ENCODE peak calls at places on chromosomes 13 and 19, in five cellular contexts. O is thyroid gland, I is fibroblast of pulmonary artery, J is esophagus squamous epithelium, N is heart right ventricle. B is an unnamed sample.

GRCh38 chr19:18557474-18558201 is at the start of gene KXD1:
- DNase-seq in O (peak; percentile 99), I (peak; percentile 100), J (peak; percentile 88), N (peak; percentile 96), B (peak; percentile 97)

GRCh38 chr19:35552534-35553384 is 7.3 kb downstream of the TMEM147 start:
- DNase-seq in O (no peak), I (no peak), J (no peak), N (no peak), B (no peak)

GRCh38 chr19:41792513-41793413 is 3.6 kb upstream of the CEACAM3 start:
- DNase-seq in O (peak; percentile 71), I (peak; percentile 56), J (no peak), N (peak; percentile 31), B (no peak)

GRCh38 chr19:18340990-18341868 is 831 bp downstream of the PGPEP1 start:
- DNase-seq in O (peak; percentile 65), I (peak; percentile 34), J (no peak), N (peak; percentile 58), B (no peak)

GRCh38 chr19:4075373-4075772 is 8.7 kb upstream of the ZBTB7A start:
- DNase-seq in O (no peak), I (no peak), J (no peak), N (no peak), B (no peak)

GRCh38 chr13:26052136-26052736 is 420 bp upstream of the SHISA2 start:
- DNase-seq in O (peak; percentile 71), I (no peak), J (no peak), N (no peak), B (no peak)

GRCh38 chr13:111484129-111484925 is 163.9 kb downstream of the TEX29 start:
- DNase-seq in O (no peak), I (no peak), J (no peak), N (no peak), B (no peak)

GRCh38 chr19:44869728-44870470 is 21.2 kb upstream of the TOMM40 start:
- DNase-seq in O (no peak), I (peak; percentile 79), J (no peak), N (no peak), B (no peak)

GRCh38 chr13:50722437-50723125 is 120.9 kb downstream of the DLEU7 start:
- DNase-seq in O (no peak), I (no peak), J (no peak), N (no peak), B (no peak)

GRCh38 chr19:42198676-42199439 is 18.6 kb downstream of the DEDD2 start:
- DNase-seq in O (peak; percentile 15), I (no peak), J (no peak), N (no peak), B (no peak)

GRCh38 chr19:8489591-8490394 is 12.6 kb downstream of the PRAM1 start:
- DNase-seq in O (peak; percentile 95), I (no peak), J (no peak), N (no peak), B (no peak)

GRCh38 chr19:49946415-49946814 is 14.6 kb downstream of the SIGLEC11 start:
- DNase-seq in O (no peak), I (no peak), J (no peak), N (no peak), B (no peak)

GRCh38 chr13:95073826-95074345 is 227.4 kb downstream of the ABCC4 start:
- DNase-seq in O (no peak), I (peak; percentile 7), J (no peak), N (no peak), B (no peak)

GRCh38 chr13:25148005-25148798 is 23.9 kb downstream of the AMER2 start:
- DNase-seq in O (no peak), I (no peak), J (no peak), N (no peak), B (no peak)

GRCh38 chr13:110774051-110774450 is 60.6 kb downstream of the ING1 start:
- DNase-seq in O (no peak), I (no peak), J (no peak), N (no peak), B (no peak)

GRCh38 chr19:57078802-57079201 is 41.0 kb upstream of the USP29 start:
- DNase-seq in O (no peak), I (no peak), J (no peak), N (no peak), B (no peak)

GRCh38 chr13:33692531-33692930 is 125.4 kb upstream of the RFC3 start:
- DNase-seq in O (no peak), I (no peak), J (no peak), N (no peak), B (no peak)

GRCh38 chr13:91133941-91134772 is 213.3 kb upstream of the MIR17HG start:
- DNase-seq in O (peak; percentile 50), I (peak; percentile 79), J (no peak), N (no peak), B (peak; percentile 48)

GRCh38 chr13:71149498-71150363 is 717.3 kb downstream of the DACH1 start:
- DNase-seq in O (no peak), I (no peak), J (no peak), N (no peak), B (no peak)

GRCh38 chr19:48249502-48250014 is 6.2 kb downstream of the CARD8 start:
- DNase-seq in O (no peak), I (peak; percentile 58), J (no peak), N (peak; percentile 42), B (no peak)

GRCh38 chr19:9130965-9131364 is 4.2 kb upstream of the OR7G3 start:
- DNase-seq in O (no peak), I (no peak), J (no peak), N (no peak), B (no peak)

GRCh38 chr13:46339035-46339666 is 47.9 kb downstream of the RUBCNL start:
- DNase-seq in O (peak; percentile 62), I (peak; percentile 87), J (no peak), N (no peak), B (no peak)

GRCh38 chr19:44857837-44858236 is 11.7 kb downstream of the NECTIN2 start:
- DNase-seq in O (no peak), I (no peak), J (no peak), N (no peak), B (no peak)

GRCh38 chr13:51562011-51562671 is 22.1 kb upstream of the WDFY2 start:
- DNase-seq in O (no peak), I (no peak), J (no peak), N (no peak), B (no peak)

GRCh38 chr19:42024622-42025111 is 30.6 kb upstream of the ATP1A3 start:
- DNase-seq in O (peak; percentile 85), I (peak; percentile 40), J (no peak), N (peak; percentile 75), B (no peak)

GRCh38 chr13:94994506-94994905 is 282.2 kb upstream of the SOX21 start:
- DNase-seq in O (no peak), I (no peak), J (no peak), N (no peak), B (no peak)

GRCh38 chr19:12733369-12733896 is 1.1 kb downstream of the TRIR start:
- DNase-seq in O (no peak), I (peak; percentile 49), J (no peak), N (no peak), B (no peak)

GRCh38 chr13:80469841-80470378 is 129.0 kb upstream of the SPRY2 start:
- DNase-seq in O (peak; percentile 23), I (peak; percentile 98), J (no peak), N (peak; percentile 50), B (no peak)

DNA sequence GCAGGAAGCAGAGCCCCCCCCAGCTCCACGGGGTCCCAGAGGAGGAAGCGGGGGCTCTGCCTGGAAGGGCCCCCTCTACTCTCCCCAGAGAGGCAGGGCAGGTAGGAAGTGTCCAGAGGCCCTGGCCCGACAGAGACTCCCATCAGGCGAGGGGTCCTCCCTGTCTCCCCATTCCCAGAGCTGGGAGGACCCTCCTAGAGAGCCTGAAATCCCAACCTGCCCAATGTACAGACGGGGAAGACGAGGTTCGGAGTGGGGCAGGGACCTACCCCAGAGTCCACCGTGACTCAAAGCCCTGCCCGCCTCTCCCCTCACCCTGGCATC is 1.1 kb downstream of the TLE2 start:
- DNase-seq in O (no peak), I (no peak), J (no peak), N (no peak), B (no peak)
- H3K4me3 ChIP-seq in O (no peak overlapping the region), I (no peak overlapping the region), J (no peak overlapping the region), N (peak overlapping the region; percentile 72), B (peak overlapping the region; percentile 79)

DNA sequence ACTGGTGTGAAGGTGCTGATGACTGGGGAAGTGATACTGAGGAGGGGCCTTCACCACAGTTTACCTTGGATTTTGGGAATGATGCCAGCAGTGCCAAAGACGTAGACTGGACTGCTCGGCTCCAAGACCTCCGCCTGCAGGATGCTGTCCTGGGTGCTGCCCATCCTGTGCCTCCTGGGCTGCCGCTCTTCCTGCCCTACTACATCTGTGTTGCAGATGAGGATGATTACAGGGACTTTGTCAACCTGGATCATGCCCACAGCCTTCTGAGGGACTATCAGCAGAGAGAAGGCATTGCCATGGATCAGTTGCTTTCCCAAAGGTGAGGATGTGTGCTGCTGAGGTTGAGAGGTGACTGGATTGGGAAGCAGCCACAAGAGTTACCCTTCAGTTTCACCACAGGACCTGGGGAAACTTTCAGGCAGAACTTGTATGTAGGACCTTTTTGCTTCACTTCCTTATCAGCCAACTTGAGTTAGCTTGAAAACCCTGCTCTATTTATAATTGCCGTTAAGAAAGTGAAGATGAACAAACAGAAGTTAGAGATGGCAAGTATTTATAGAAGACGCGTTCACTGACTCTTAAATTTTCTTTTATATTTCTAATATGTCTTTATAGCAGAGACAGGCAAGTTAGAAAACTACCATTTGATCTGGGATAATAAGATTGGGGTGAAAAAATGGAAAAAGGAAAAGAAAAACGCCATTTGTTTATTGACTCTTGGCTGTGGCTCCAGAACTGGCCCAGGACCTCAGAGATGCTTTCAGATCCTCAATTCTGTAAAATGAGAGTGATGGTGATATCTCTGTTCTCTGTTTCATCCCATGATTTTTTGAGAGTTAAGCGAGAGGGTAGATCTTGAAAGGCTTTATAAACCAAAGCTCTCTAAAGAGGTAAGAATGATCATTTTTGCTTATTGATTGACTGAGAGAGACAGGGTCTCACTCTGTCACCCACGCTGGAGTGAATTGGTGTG is 5.3 kb downstream of the PDCD2L start:
- DNase-seq in O (no peak), I (no peak), J (no peak), N (no peak), B (no peak)
- H3K4me3 ChIP-seq in O (no peak overlapping the region), I (no peak overlapping the region), J (no peak overlapping the region), N (no peak overlapping the region), B (no peak overlapping the region)

GRCh38 chr19:51441410-51442390 is 16.6 kb downstream of the SIGLEC8 start:
- DNase-seq in O (no peak), I (no peak), J (no peak), N (no peak), B (no peak)
- H3K4me3 ChIP-seq in O (no peak overlapping the region), I (no peak overlapping the region), J (no peak overlapping the region), N (no peak overlapping the region), B (no peak overlapping the region)

DNA sequence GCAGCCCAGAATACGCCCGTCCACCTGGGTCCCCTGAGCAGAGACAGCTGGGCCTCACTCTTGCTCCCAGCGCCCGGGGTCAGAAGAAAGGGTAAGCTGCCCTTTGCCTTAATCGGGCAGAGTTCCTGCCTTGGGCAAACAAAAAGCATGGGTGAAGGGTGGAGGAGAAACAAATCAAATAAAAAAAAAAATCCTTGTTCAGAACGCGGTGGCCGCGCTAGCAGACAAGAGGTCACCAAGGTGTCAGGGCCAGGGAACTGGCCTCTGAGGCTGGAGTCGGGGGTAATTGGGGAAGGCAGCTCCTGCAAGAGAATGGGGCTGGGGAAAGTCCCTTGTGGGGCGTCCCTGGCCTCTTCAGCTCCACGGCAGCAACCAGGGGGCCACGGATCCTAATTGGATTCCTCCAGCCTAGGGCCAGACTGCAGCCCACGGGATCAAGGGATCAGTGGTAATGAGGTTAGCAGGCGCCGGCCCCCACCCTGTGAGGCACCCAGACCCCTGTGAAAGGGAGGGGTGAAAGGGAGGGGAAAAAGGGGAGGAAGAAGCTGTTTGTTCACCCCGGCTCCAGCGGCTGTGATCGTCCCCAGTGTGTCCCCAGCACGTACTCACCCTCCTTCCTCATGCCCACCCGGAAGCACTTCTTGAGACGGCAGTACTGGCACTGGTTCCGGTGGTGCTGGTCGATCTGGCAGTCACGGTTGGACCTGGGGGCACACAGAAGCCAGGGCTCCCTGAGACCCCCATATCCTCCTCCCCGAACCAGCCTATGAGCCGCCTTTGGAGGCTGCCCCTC is 5.5 kb downstream of the NR2F6 start:
- DNase-seq in O (no peak), I (no peak), J (no peak), N (no peak), B (no peak)
- H3K4me3 ChIP-seq in O (no peak overlapping the region), I (no peak overlapping the region), J (no peak overlapping the region), N (no peak overlapping the region), B (no peak overlapping the region)